ENCODE peak calls at places on chromosomes 13 and 19, in five cellular contexts. E is nephron progenitor cell, W is heart right ventricle, H is colonic mucosa, O is cardiac muscle cell. G is an unnamed sample.

GRCh38 chr13:93450226-93450625 is 223.6 kb downstream of the GPC6 start:
- DNase-seq in W (no peak), H (no peak), O (no peak), E (no peak), G (no peak)

GRCh38 chr19:49019242-49019932 is 2.5 kb upstream of the LHB start:
- DNase-seq in H (peak), W (peak), O (peak), E (peak), G (peak)

GRCh38 chr13:23889598-23890224 is 511 bp upstream of the MIPEP start:
- DNase-seq in H (no peak), O (peak), E (no peak), W (no peak), G (no peak)

GRCh38 chr13:36190771-36191170 is 23.6 kb downstream of the SOHLH2 start:
- DNase-seq in H (no peak), O (no peak), E (no peak), W (no peak), G (no peak)

GRCh38 chr13:21330126-21330861 is 128.8 kb downstream of the ZDHHC20 start:
- DNase-seq in W (no peak), H (no peak), O (no peak), E (no peak), G (no peak)

GRCh38 chr13:67493835-67494234 is 263.7 kb upstream of the PCDH9 start:
- DNase-seq in O (no peak), W (no peak), E (no peak), H (no peak), G (no peak)

GRCh38 chr13:66809496-66809895 is 420.6 kb downstream of the PCDH9 start:
- DNase-seq in W (no peak), E (no peak), O (no peak), H (no peak), G (no peak)

GRCh38 chr19:4550018-4550417 is 9.5 kb downstream of the SEMA6B start:
- DNase-seq in O (no peak), E (no peak), W (no peak), H (no peak), G (no peak)

GRCh38 chr19:39246951-39247669 is 1.5 kb downstream of the IFNL4 start:
- DNase-seq in W (no peak), H (peak), E (peak), O (no peak), G (peak)

GRCh38 chr19:41626877-41627276 is at the start of gene CEACAM4:
- DNase-seq in H (no peak), O (no peak), W (peak), E (no peak), G (no peak)

GRCh38 chr13:35255241-35255640 is 221.2 kb downstream of the MAB21L1 start:
- DNase-seq in E (no peak), W (peak), H (no peak), O (no peak), G (no peak)

GRCh38 chr19:13483215-13483614 is 23.1 kb downstream of the CACNA1A start:
- DNase-seq in W (no peak), E (no peak), H (no peak), O (no peak), G (no peak)

GRCh38 chr13:72536668-72537399 is 190.6 kb downstream of the MZT1 start:
- DNase-seq in E (no peak), O (peak), H (peak), W (no peak), G (no peak)

GRCh38 chr19:35144600-35145436 is 1.8 kb downstream of the FXYD7 start:
- DNase-seq in O (peak), W (no peak), H (peak), E (peak), G (no peak)

GRCh38 chr13:62125451-62125850 is 709.8 kb upstream of the PCDH20 start:
- DNase-seq in E (no peak), H (no peak), W (no peak), O (no peak), G (no peak)

GRCh38 chr13:34721631-34722144 is 220.4 kb upstream of the NBEA start:
- DNase-seq in E (no peak), O (no peak), W (no peak), H (no peak), G (no peak)

GRCh38 chr13:45040173-45040572 is 50.8 kb downstream of the GPALPP1 start:
- DNase-seq in W (no peak), H (no peak), E (no peak), O (no peak), G (no peak)

GRCh38 chr13:42039946-42040729 is 8.3 kb upstream of the DGKH start:
- DNase-seq in W (peak), O (peak), E (peak), H (peak), G (peak)

GRCh38 chr19:33388817-33389573 is 15.5 kb downstream of the CEBPG start:
- DNase-seq in O (no peak), E (no peak), W (peak), H (no peak), G (no peak)

GRCh38 chr13:111289251-111289650 is 31.2 kb upstream of the TEX29 start:
- DNase-seq in O (no peak), W (no peak), H (no peak), E (no peak), G (no peak)

GRCh38 chr19:52200044-52200443 is 10.2 kb downstream of the PPP2R1A start:
- DNase-seq in W (no peak), O (no peak), H (no peak), E (no peak), G (no peak)

GRCh38 chr19:56885173-56885679 is 44.7 kb upstream of the PEG3 start:
- DNase-seq in O (no peak), E (no peak), H (no peak), W (no peak), G (no peak)

GRCh38 chr19:17993076-17993813 is 14.7 kb upstream of the ARRDC2 start:
- DNase-seq in O (no peak), W (no peak), H (no peak), E (no peak), G (no peak)

GRCh38 chr13:36362251-36362650 is 16.1 kb upstream of the SPART start:
- DNase-seq in W (no peak), H (no peak), O (no peak), E (no peak), G (no peak)

GRCh38 chr19:46828484-46828883 is 22.2 kb downstream of the AP2S1 start:
- DNase-seq in E (no peak), H (no peak), W (no peak), O (no peak), G (no peak)

GRCh38 chr19:1407662-1408299 is 395 bp downstream of the DAZAP1 start:
- DNase-seq in W (peak), E (no peak), H (peak), O (peak), G (no peak)
- TF ChIP-seq CTCF in W (no peak), E (no peak), H (no peak), O (no peak), G (no peak)

GRCh38 chr19:42857544-42857867 is 22.0 kb downstream of the PSG1 start:
- DNase-seq in O (no peak), H (no peak), W (no peak), E (no peak), G (no peak)
- TF ChIP-seq CTCF in O (no peak), H (no peak), W (no peak), E (no peak), G (no peak)

GRCh38 chr19:42697884-42698283 is 42.4 kb downstream of the PSG3 start:
- DNase-seq in H (no peak), E (no peak), O (no peak), W (no peak), G (no peak)

GRCh38 chr19:42695811-42696503 is 44.3 kb downstream of the PSG3 start:
- DNase-seq in W (no peak), O (no peak), E (no peak), H (no peak), G (no peak)

DNA sequence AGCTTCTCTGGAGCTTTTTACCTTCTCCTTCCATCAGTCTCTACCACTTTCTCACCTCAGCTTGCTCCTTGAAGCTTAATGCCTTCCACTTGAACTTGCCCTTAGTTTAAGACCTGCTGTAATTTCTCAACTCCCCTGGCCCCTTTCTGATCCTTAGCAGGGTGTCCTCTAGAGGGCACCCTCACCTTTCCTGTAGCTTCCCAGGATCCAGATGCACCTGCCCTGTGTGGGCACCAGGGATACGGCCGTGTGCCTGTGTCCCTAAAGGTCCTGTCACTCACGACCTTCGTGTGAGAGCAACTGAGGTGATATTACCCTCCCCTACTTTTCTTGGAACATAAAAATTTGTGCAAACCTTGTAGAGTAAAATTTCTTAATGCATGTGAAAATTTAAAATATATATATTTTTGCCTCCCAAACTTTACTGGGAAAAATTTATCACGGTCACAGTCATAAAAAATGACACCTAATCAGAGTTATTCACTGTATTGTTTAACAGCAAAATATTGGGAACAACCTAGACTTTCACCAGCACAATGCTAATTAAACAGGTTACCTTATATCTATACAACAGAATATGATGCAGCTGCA is 46.4 kb downstream of the PSG3 start:
- DNase-seq in O (no peak), W (no peak), H (no peak), E (no peak), G (no peak)
- TF ChIP-seq CTCF in O (peak), W (peak), H (peak), E (no peak), G (no peak)

DNA sequence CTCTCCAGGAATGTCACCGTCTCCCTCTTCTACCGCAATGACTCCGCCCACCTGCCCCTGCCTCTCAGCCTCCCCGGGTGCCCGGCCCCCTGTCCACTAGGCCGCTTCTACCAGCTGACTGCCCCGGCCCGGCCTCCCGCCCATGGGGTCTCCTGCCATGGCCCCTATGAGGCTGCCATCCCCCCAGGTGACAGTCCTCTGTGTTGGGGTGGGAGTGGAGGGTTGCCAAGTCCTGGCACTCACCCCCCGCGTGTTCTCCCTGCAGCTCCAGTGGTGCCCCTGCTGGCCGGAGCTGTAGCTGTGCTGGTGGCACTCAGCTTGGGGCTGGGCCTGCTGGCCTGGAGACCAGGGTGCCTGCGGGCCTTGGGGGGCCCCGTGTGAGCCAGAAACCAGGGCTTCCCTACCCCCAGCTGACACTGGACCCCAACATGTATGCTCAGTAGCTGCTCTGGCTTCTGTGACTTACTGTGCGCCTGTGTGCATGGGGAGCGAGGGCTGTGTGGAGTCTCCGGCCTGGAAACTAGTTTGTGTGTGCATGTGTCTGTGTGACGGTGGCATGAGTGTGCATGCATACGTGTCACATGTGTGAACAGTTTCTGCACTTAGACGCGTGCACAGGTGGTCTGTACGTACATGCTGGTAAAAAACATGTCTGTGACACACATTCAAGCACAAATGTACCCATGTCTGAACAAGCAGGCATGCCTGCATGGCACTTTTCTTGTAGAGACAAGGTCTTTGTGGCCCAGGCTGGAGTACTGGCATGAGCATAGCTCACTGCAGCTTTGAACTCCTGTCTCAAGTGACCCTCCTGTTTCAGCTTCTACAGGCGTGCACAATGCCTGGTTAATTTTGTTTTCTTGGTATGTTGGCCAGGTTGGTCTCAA is 4.8 kb downstream of the ACP4 start:
- DNase-seq in H (no peak), E (no peak), O (no peak), W (no peak), G (no peak)
- TF ChIP-seq CTCF in H (no peak), E (no peak), O (peak), W (no peak), G (peak)

GRCh38 chr13:73544175-73544574 is 485.4 kb downstream of the KLF5 start:
- DNase-seq in E (no peak), H (no peak), W (no peak), O (no peak), G (no peak)
- TF ChIP-seq CTCF in E (no peak), H (no peak), W (no peak), O (no peak), G (no peak)

GRCh38 chr19:547836-548720 is 4.2 kb downstream of the GZMM start:
- DNase-seq in O (no peak), E (no peak), H (no peak), W (no peak), G (no peak)
- TF ChIP-seq CTCF in O (no peak), E (no peak), H (no peak), W (no peak), G (no peak)

G was measured in neural crest cell.